ENCODE peak calls at places on chromosomes 7 and 10, in seven cellular contexts. One of them, this sample, is unnamed.

GRCh38 chr10:118340486-118340885 is 1.6 kb downstream of the FAM204A start:
- DNase-seq in activated CD4-positive, CD25-positive, alpha-beta regulatory T cell treated with anti-CD3 and anti-CD28 coated beads, Interleukin-2, amount 50 U/mL, for 72 hours: no peak
- DNase-seq in HEK293T: no peak
- DNase-seq in DMS153: no peak
- DNase-seq in SJCRH30: no peak
- DNase-seq in left cardiac atrium: no peak
- DNase-seq in T-helper 9 cell: no peak
- DNase-seq in this sample: no peak

GRCh38 chr7:111312966-111313365 is 222.0 kb downstream of the LRRN3 start:
- DNase-seq in activated CD4-positive, CD25-positive, alpha-beta regulatory T cell treated with anti-CD3 and anti-CD28 coated beads, Interleukin-2, amount 50 U/mL, for 72 hours: no peak
- DNase-seq in HEK293T: no peak
- DNase-seq in DMS153: no peak
- DNase-seq in SJCRH30: no peak
- DNase-seq in left cardiac atrium: no peak
- DNase-seq in T-helper 9 cell: no peak
- DNase-seq in this sample: no peak

GRCh38 chr10:90175161-90175681 is 473.8 kb downstream of the KIF20B start:
- DNase-seq in activated CD4-positive, CD25-positive, alpha-beta regulatory T cell treated with anti-CD3 and anti-CD28 coated beads, Interleukin-2, amount 50 U/mL, for 72 hours: no peak
- DNase-seq in HEK293T: no peak
- DNase-seq in DMS153: no peak
- DNase-seq in SJCRH30: no peak
- DNase-seq in left cardiac atrium: peak
- DNase-seq in T-helper 9 cell: no peak
- DNase-seq in this sample: no peak

GRCh38 chr7:140176271-140176701 is 497 bp downstream of the KDM7A start:
- DNase-seq in activated CD4-positive, CD25-positive, alpha-beta regulatory T cell treated with anti-CD3 and anti-CD28 coated beads, Interleukin-2, amount 50 U/mL, for 72 hours: no peak
- DNase-seq in HEK293T: no peak
- DNase-seq in DMS153: no peak
- DNase-seq in SJCRH30: peak
- DNase-seq in left cardiac atrium: peak
- DNase-seq in T-helper 9 cell: no peak
- DNase-seq in this sample: no peak

GRCh38 chr7:452230-452751 is 67.4 kb downstream of the PDGFA start:
- DNase-seq in activated CD4-positive, CD25-positive, alpha-beta regulatory T cell treated with anti-CD3 and anti-CD28 coated beads, Interleukin-2, amount 50 U/mL, for 72 hours: no peak
- DNase-seq in HEK293T: no peak
- DNase-seq in DMS153: no peak
- DNase-seq in SJCRH30: peak
- DNase-seq in left cardiac atrium: no peak
- DNase-seq in T-helper 9 cell: no peak
- DNase-seq in this sample: no peak

GRCh38 chr7:117117172-117117571 is 163.9 kb downstream of the ST7 start:
- DNase-seq in activated CD4-positive, CD25-positive, alpha-beta regulatory T cell treated with anti-CD3 and anti-CD28 coated beads, Interleukin-2, amount 50 U/mL, for 72 hours: no peak
- DNase-seq in HEK293T: no peak
- DNase-seq in DMS153: no peak
- DNase-seq in SJCRH30: no peak
- DNase-seq in left cardiac atrium: no peak
- DNase-seq in T-helper 9 cell: no peak
- DNase-seq in this sample: no peak

GRCh38 chr7:129439963-129440625 is 5.9 kb downstream of the STRIP2 start:
- DNase-seq in activated CD4-positive, CD25-positive, alpha-beta regulatory T cell treated with anti-CD3 and anti-CD28 coated beads, Interleukin-2, amount 50 U/mL, for 72 hours: no peak
- DNase-seq in HEK293T: no peak
- DNase-seq in DMS153: no peak
- DNase-seq in SJCRH30: no peak
- DNase-seq in left cardiac atrium: no peak
- DNase-seq in T-helper 9 cell: no peak
- DNase-seq in this sample: no peak

GRCh38 chr10:50333872-50334271 is 82.6 kb upstream of the ASAH2 start:
- DNase-seq in activated CD4-positive, CD25-positive, alpha-beta regulatory T cell treated with anti-CD3 and anti-CD28 coated beads, Interleukin-2, amount 50 U/mL, for 72 hours: no peak
- DNase-seq in HEK293T: no peak
- DNase-seq in DMS153: no peak
- DNase-seq in SJCRH30: no peak
- DNase-seq in left cardiac atrium: no peak
- DNase-seq in T-helper 9 cell: no peak
- DNase-seq in this sample: no peak

GRCh38 chr7:23471090-23471859 is 984 bp upstream of the IGF2BP3 start:
- DNase-seq in activated CD4-positive, CD25-positive, alpha-beta regulatory T cell treated with anti-CD3 and anti-CD28 coated beads, Interleukin-2, amount 50 U/mL, for 72 hours: no peak
- DNase-seq in HEK293T: peak
- DNase-seq in DMS153: peak
- DNase-seq in SJCRH30: peak
- DNase-seq in left cardiac atrium: no peak
- DNase-seq in T-helper 9 cell: peak
- DNase-seq in this sample: no peak

GRCh38 chr7:143405158-143405557 is 3.5 kb downstream of the EPHA1 start:
- DNase-seq in activated CD4-positive, CD25-positive, alpha-beta regulatory T cell treated with anti-CD3 and anti-CD28 coated beads, Interleukin-2, amount 50 U/mL, for 72 hours: no peak
- DNase-seq in HEK293T: no peak
- DNase-seq in DMS153: no peak
- DNase-seq in SJCRH30: peak
- DNase-seq in left cardiac atrium: peak
- DNase-seq in T-helper 9 cell: no peak
- DNase-seq in this sample: no peak

GRCh38 chr7:28309684-28310083 is 102.6 kb upstream of the CREB5 start:
- DNase-seq in activated CD4-positive, CD25-positive, alpha-beta regulatory T cell treated with anti-CD3 and anti-CD28 coated beads, Interleukin-2, amount 50 U/mL, for 72 hours: no peak
- DNase-seq in HEK293T: no peak
- DNase-seq in DMS153: no peak
- DNase-seq in SJCRH30: no peak
- DNase-seq in left cardiac atrium: no peak
- DNase-seq in T-helper 9 cell: no peak
- DNase-seq in this sample: no peak

GRCh38 chr10:118971187-118971586 is 58.3 kb upstream of the NANOS1 start:
- DNase-seq in activated CD4-positive, CD25-positive, alpha-beta regulatory T cell treated with anti-CD3 and anti-CD28 coated beads, Interleukin-2, amount 50 U/mL, for 72 hours: no peak
- DNase-seq in HEK293T: no peak
- DNase-seq in DMS153: no peak
- DNase-seq in SJCRH30: no peak
- DNase-seq in left cardiac atrium: no peak
- DNase-seq in T-helper 9 cell: no peak
- DNase-seq in this sample: no peak

GRCh38 chr7:52017802-52018679 is 701.4 kb upstream of the COBL start:
- DNase-seq in activated CD4-positive, CD25-positive, alpha-beta regulatory T cell treated with anti-CD3 and anti-CD28 coated beads, Interleukin-2, amount 50 U/mL, for 72 hours: no peak
- DNase-seq in HEK293T: peak
- DNase-seq in DMS153: peak
- DNase-seq in SJCRH30: peak
- DNase-seq in left cardiac atrium: no peak
- DNase-seq in T-helper 9 cell: no peak
- DNase-seq in this sample: no peak

GRCh38 chr10:78935697-78936407 is 132.9 kb upstream of the ZMIZ1 start:
- DNase-seq in activated CD4-positive, CD25-positive, alpha-beta regulatory T cell treated with anti-CD3 and anti-CD28 coated beads, Interleukin-2, amount 50 U/mL, for 72 hours: no peak
- DNase-seq in HEK293T: no peak
- DNase-seq in DMS153: no peak
- DNase-seq in SJCRH30: peak
- DNase-seq in left cardiac atrium: no peak
- DNase-seq in T-helper 9 cell: no peak
- DNase-seq in this sample: no peak

GRCh38 chr7:2044883-2045471 is 187.8 kb downstream of the MAD1L1 start:
- DNase-seq in activated CD4-positive, CD25-positive, alpha-beta regulatory T cell treated with anti-CD3 and anti-CD28 coated beads, Interleukin-2, amount 50 U/mL, for 72 hours: peak
- DNase-seq in HEK293T: no peak
- DNase-seq in DMS153: no peak
- DNase-seq in SJCRH30: no peak
- DNase-seq in left cardiac atrium: peak
- DNase-seq in T-helper 9 cell: no peak
- DNase-seq in this sample: no peak

GRCh38 chr10:130509881-130510689 is 373.9 kb downstream of the GLRX3 start:
- DNase-seq in activated CD4-positive, CD25-positive, alpha-beta regulatory T cell treated with anti-CD3 and anti-CD28 coated beads, Interleukin-2, amount 50 U/mL, for 72 hours: no peak
- DNase-seq in HEK293T: no peak
- DNase-seq in DMS153: no peak
- DNase-seq in SJCRH30: no peak
- DNase-seq in left cardiac atrium: no peak
- DNase-seq in T-helper 9 cell: no peak
- DNase-seq in this sample: no peak

GRCh38 chr7:53611043-53611442 is 575.6 kb downstream of the POM121L12 start:
- DNase-seq in activated CD4-positive, CD25-positive, alpha-beta regulatory T cell treated with anti-CD3 and anti-CD28 coated beads, Interleukin-2, amount 50 U/mL, for 72 hours: no peak
- DNase-seq in HEK293T: no peak
- DNase-seq in DMS153: no peak
- DNase-seq in SJCRH30: no peak
- DNase-seq in left cardiac atrium: no peak
- DNase-seq in T-helper 9 cell: no peak
- DNase-seq in this sample: no peak

GRCh38 chr10:27558612-27559020 is 54.5 kb downstream of the RAB18 start:
- DNase-seq in activated CD4-positive, CD25-positive, alpha-beta regulatory T cell treated with anti-CD3 and anti-CD28 coated beads, Interleukin-2, amount 50 U/mL, for 72 hours: no peak
- DNase-seq in HEK293T: peak
- DNase-seq in DMS153: no peak
- DNase-seq in SJCRH30: peak
- DNase-seq in left cardiac atrium: peak
- DNase-seq in T-helper 9 cell: peak
- DNase-seq in this sample: peak